ENCODE peak calls at places on chromosomes 2 and 18, in seven cellular contexts. F, L, G, Z, O, T and I are unnamed samples.

GRCh38 chr2:165401285-165401852 is 68.1 kb upstream of the CSRNP3 start:
- DNase-seq in F (peak; percentile 79), L (no peak), G (peak; percentile 78), Z (no peak), O (no peak), T (no peak), I (no peak)

GRCh38 chr18:50610349-50610748 is 50.5 kb downstream of the MAPK4 start:
- DNase-seq in F (no peak), L (no peak), G (peak; percentile 7), Z (no peak), O (no peak), T (no peak), I (no peak)

GRCh38 chr2:191234456-191234855 is 10.7 kb upstream of the MYO1B start:
- DNase-seq in F (no peak), L (no peak), G (no peak), Z (no peak), O (no peak), T (no peak), I (no peak)

GRCh38 chr18:45691816-45692179 is 32.2 kb upstream of the SLC14A1 start:
- DNase-seq in F (no peak), L (no peak), G (no peak), Z (no peak), O (no peak), T (no peak), I (no peak)

GRCh38 chr18:77207540-77207939 is 42.1 kb upstream of the GALR1 start:
- DNase-seq in F (peak; percentile 65), L (no peak), G (peak; percentile 68), Z (peak; percentile 84), O (peak; percentile 86), T (peak; percentile 32), I (no peak)

GRCh38 chr18:23718243-23718720 is 29.0 kb downstream of the LAMA3 start:
- DNase-seq in F (peak; percentile 79), L (no peak), G (no peak), Z (no peak), O (no peak), T (no peak), I (no peak)

GRCh38 chr2:232310189-232310588 is 68.4 kb upstream of the ALPP start:
- DNase-seq in F (no peak), L (no peak), G (no peak), Z (no peak), O (no peak), T (no peak), I (no peak)

GRCh38 chr2:116776556-116776955 is 1037.9 kb upstream of the DDX18 start:
- DNase-seq in F (no peak), L (no peak), G (no peak), Z (no peak), O (no peak), T (no peak), I (no peak)

GRCh38 chr2:40113272-40113671 is 334.2 kb upstream of the THUMPD2 start:
- DNase-seq in F (peak; percentile 32), L (no peak), G (no peak), Z (no peak), O (no peak), T (no peak), I (no peak)

GRCh38 chr2:220445429-220446105 is 818.1 kb downstream of the SLC4A3 start:
- DNase-seq in F (peak; percentile 26), L (no peak), G (no peak), Z (no peak), O (no peak), T (no peak), I (no peak)

GRCh38 chr2:3620834-3621233 is 25.9 kb downstream of the COLEC11 start:
- DNase-seq in F (peak; percentile 24), L (no peak), G (no peak), Z (no peak), O (no peak), T (no peak), I (no peak)

GRCh38 chr2:163775304-163775703 is 39.5 kb upstream of the FIGN start:
- DNase-seq in F (no peak), L (no peak), G (no peak), Z (no peak), O (no peak), T (no peak), I (no peak)

GRCh38 chr18:56563568-56563967 is 74.8 kb downstream of the TXNL1 start:
- DNase-seq in F (no peak), L (no peak), G (peak; percentile 2), Z (peak; percentile 47), O (no peak), T (no peak), I (no peak)

GRCh38 chr2:111656436-111656835 is 227.6 kb downstream of the ANAPC1 start:
- DNase-seq in F (no peak), L (no peak), G (no peak), Z (peak; percentile 41), O (no peak), T (no peak), I (no peak)

DNA sequence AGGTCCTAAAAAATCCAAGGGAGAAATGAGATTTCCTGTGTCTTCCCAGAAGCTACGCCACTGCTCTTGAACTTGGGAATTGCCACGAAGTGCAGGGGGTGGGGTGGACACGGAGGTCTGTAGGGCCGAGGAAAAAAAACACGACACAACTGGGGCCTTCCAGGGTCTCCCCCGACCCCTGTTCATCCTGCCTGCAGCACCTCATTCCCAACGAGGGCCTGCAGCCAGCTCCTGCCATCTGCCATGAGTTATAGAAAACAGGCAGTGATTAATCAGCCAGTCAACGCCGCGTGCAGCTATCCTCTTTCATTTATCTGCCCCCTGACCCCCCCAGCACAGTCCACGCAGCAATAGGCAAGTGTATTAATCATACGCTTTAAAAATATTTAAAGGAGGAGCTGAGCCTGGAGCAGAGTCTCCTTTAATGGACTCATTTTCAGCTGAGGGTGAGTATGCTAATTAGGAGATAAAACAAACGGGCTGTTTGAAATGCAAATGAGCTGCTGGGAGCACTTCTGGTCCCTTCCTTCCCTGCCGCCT is 209.9 kb downstream of the TFCP2L1 start:
- DNase-seq in F (peak; percentile 93), L (no peak), G (peak; percentile 92), Z (no peak), O (peak; percentile 53), T (peak; percentile 18), I (no peak)
- TF ChIP-seq POLR2A in F (peak; percentile 100), L (no peak), G (peak; percentile 99), Z (no peak), O (no peak), T (no peak), I (peak; percentile 48)

DNA sequence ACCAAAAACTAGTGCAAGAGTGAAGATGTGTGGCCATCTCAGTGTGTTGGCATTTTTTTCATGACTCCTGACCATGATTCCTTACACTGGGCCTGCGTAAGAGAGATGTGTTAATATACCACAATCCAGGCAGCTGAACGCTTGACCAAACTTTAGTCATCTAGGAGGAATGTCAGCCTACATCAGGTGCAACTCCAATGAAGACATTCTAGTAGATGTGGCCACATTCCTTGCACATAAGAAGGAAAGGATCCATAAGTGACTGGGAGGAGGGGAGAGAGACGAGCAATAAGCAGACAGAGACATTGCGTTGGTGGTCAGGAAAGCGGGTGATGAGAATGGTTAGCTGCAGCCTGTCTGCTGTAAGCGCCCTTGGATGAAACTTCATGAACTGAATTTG is 42.6 kb downstream of the CYRIA start:
- DNase-seq in F (peak; percentile 95), L (no peak), G (no peak), Z (no peak), O (no peak), T (no peak), I (no peak)
- H3K4me1 ChIP-seq in F (peaks cover 41% of the 10 kb centered on the region), L (peaks cover 62% of the 10 kb centered on the region), G (no peaks in the 10 kb centered on the region), Z (peaks cover 64% of the 10 kb centered on the region), O (no peaks in the 10 kb centered on the region), T (no peaks in the 10 kb centered on the region), I (peaks cover 14% of the 10 kb centered on the region)

GRCh38 chr18:26624443-26624842 is 76.1 kb upstream of the KCTD1 start:
- DNase-seq in F (no peak), L (no peak), G (no peak), Z (no peak), O (no peak), T (no peak), I (no peak)

GRCh38 chr18:26618130-26618529 is 69.8 kb upstream of the KCTD1 start:
- DNase-seq in F (no peak), L (no peak), G (no peak), Z (no peak), O (no peak), T (no peak), I (no peak)

GRCh38 chr18:26619350-26619749 is 71.0 kb upstream of the KCTD1 start:
- DNase-seq in F (no peak), L (no peak), G (no peak), Z (no peak), O (no peak), T (no peak), I (no peak)

GRCh38 chr18:26617151-26617554 is 68.8 kb upstream of the KCTD1 start:
- DNase-seq in F (peak; percentile 90), L (no peak), G (peak; percentile 92), Z (no peak), O (no peak), T (no peak), I (no peak)

DNA sequence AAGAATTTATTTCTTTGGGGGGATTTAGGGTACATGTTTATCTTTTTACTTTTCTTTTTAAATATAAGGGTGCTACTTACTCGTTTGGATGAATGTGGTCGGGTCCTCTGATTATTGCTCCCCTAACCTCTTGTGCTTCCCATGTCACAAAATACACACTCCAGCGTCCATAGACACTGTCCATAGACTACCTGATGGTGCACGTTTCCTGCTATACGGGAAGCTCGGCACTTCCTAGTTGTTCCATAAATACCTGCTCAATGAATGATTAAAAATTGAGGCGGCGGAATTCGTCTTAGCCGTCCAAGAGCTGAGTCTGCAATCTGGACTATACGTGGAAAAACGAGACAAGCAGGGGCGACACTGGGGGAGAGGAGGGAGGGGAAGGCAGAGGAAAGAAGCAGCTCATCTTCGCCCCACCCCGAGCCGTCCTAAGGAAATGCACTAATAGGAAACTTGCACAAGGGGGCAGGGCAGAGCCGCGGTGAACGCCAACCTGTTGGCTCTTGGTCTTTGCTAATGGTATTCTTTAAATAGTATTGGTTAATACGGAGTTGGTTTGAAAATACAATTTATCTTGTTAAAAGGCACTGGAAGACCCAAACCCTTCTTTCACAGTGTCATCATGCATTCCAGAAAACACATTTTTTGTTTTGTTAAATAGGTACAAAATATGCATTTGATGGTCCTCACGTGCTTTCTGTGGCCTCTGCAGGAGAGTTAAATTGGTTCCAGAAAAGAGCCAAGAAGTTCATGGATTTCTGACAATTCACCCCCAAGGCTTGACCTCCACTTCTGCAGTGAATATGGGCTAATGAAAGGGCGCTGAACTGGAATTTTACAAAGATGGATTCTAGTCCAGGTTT is 73.0 kb upstream of the KCTD1 start:
- DNase-seq in F (no peak), L (no peak), G (peak; percentile 68), Z (peak; percentile 22), O (no peak), T (peak; percentile 45), I (no peak)
- H3K4me3 ChIP-seq in F (no peak overlapping the region), L (peak overlapping the region; percentile 14), G (peak overlapping the region; percentile 44), Z (no peak overlapping the region), O (no peak overlapping the region), T (no peak overlapping the region), I (peak overlapping the region; percentile 53)

GRCh38 chr2:71277536-71278103 is 50.7 kb upstream of the PAIP2B start:
- DNase-seq in F (no peak), L (peak; percentile 78), G (peak; percentile 62), Z (peak; percentile 48), O (no peak), T (peak; percentile 27), I (no peak)

GRCh38 chr2:71281950-71282349 is 49.6 kb upstream of the ZNF638 start:
- DNase-seq in F (no peak), L (no peak), G (no peak), Z (no peak), O (no peak), T (no peak), I (no peak)

GRCh38 chr2:71277159-71277498 is 50.2 kb upstream of the PAIP2B start:
- DNase-seq in F (no peak), L (no peak), G (no peak), Z (no peak), O (no peak), T (no peak), I (no peak)

GRCh38 chr2:71275939-71276310 is 49.0 kb upstream of the PAIP2B start:
- DNase-seq in F (no peak), L (no peak), G (no peak), Z (no peak), O (no peak), T (no peak), I (no peak)

GRCh38 chr2:71276311-71277158 is 49.6 kb upstream of the PAIP2B start:
- DNase-seq in F (peak; percentile 51), L (peak; percentile 95), G (peak; percentile 93), Z (peak; percentile 98), O (peak; percentile 70), T (peak; percentile 91), I (peak; percentile 17)
- TF ChIP-seq POLR2A in F (no peak), L (no peak), G (peak; percentile 75), Z (no peak), O (peak; percentile 69), T (no peak), I (no peak)